ENCODE peak calls at places on chromosomes 7 and 10, in ten cellular contexts. U is tibial artery, T is BE2C, B is psoas muscle, J is A549, L is body of pancreas, V is H7, S is astrocyte of the spinal cord, I is transverse colon, A is foreskin fibroblast. O is an unnamed sample.

GRCh38 chr7:142319970-142320369 is 62.1 kb upstream of the PRSS58 start:
- DNase-seq in A (no peak), S (no peak), B (no peak), I (no peak), U (no peak), J (no peak), L (no peak), V (peak), T (no peak), O (no peak)

GRCh38 chr7:29865526-29865925 is 59.2 kb downstream of the WIPF3 start:
- DNase-seq in L (peak), T (no peak), S (peak), J (peak), A (peak), I (no peak), B (no peak), U (peak), V (no peak), O (no peak)

GRCh38 chr10:94963901-94964300 is 25.4 kb downstream of the CYP2C9 start:
- DNase-seq in L (peak), T (no peak), A (peak), B (no peak), V (peak), J (peak), S (peak), I (no peak), U (no peak), O (no peak)

GRCh38 chr7:31129067-31129466 is 77.0 kb downstream of the ADCYAP1R1 start:
- DNase-seq in U (no peak), A (no peak), J (no peak), B (no peak), S (no peak), L (no peak), V (no peak), I (no peak), T (no peak), O (no peak)

GRCh38 chr7:73448609-73449008 is 15.0 kb downstream of the FZD9 start:
- DNase-seq in S (no peak), T (no peak), A (peak), U (no peak), B (no peak), V (no peak), J (no peak), I (no peak), L (no peak), O (no peak)

GRCh38 chr10:68105820-68106219 is 3.5 kb upstream of the MYPN start:
- DNase-seq in T (peak), B (no peak), I (no peak), J (no peak), L (no peak), A (peak), S (peak), U (no peak), V (no peak), O (no peak)

GRCh38 chr10:45403151-45403550 is 29.1 kb downstream of the ALOX5 start:
- DNase-seq in S (no peak), J (peak), V (no peak), A (no peak), B (no peak), T (no peak), I (no peak), U (no peak), L (no peak), O (no peak)

GRCh38 chr10:102675887-102676616 is 31.8 kb downstream of the TRIM8 start:
- DNase-seq in I (no peak), V (no peak), B (no peak), S (peak), L (no peak), A (peak), J (no peak), T (no peak), U (no peak), O (peak)

GRCh38 chr7:74625446-74625845 is 32.1 kb upstream of the GTF2I start:
- DNase-seq in A (peak), V (no peak), I (no peak), S (peak), T (no peak), J (peak), B (no peak), U (no peak), L (no peak), O (no peak)

GRCh38 chr10:102119417-102120141 is 589 bp downstream of the LDB1 start:
- DNase-seq in L (peak), J (peak), U (peak), V (peak), B (peak), T (peak), S (peak), A (peak), I (peak), O (peak)

GRCh38 chr10:71578069-71578468 is 141.5 kb downstream of the C10orf105 start:
- DNase-seq in I (no peak), T (no peak), U (no peak), J (no peak), L (no peak), V (no peak), A (no peak), S (no peak), B (no peak), O (no peak)

GRCh38 chr10:116460219-116460618 is 32.6 kb downstream of the PNLIPRP3 start:
- DNase-seq in T (no peak), J (no peak), A (no peak), B (no peak), S (no peak), L (peak), V (no peak), U (no peak), I (no peak), O (no peak)
- H3K4me3 ChIP-seq in T (no peak), J (no peak), A (no peak), B (no peak), S (no peak), L (no peak), V (no peak), U (no peak), I (no peak), O (no peak)

DNA sequence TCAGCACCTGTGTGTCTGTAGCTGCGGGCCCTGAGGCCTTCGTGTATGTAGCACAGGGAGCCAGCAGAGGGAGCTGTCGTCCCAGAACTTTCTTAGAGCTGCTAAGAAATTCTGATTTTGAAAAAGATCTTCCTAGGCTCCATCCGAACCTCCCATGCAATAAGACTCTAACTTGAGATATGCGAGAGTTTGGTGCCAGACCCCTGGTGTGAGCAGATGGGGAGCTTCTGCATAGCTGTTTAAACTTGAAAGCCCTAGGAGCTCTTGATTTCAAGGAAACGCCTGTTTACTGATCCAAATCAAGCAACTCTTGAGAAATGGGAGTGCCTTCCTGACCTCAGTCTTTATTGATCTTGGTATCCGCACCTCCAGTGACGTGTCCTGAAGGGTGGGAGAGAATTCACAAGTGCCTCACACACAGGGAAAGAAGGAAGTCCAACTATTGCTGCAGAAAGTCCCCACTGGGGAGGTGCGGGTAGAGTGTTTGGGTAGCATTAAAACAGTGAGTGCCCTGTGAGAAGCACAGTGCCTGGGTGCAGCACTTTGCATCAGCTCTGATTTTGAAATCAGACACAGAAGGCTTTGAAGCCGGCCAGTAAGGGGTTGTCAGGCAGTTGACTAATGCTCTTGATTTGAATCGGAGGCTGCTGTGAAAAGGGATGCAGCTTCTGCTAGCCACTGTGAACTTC is 66.4 kb upstream of the STRIP2 start:
- DNase-seq in S (peak), J (peak), V (peak), L (peak), B (peak), U (peak), T (peak), A (peak), I (peak), O (peak)
- H3K4me3 ChIP-seq in S (no peak), J (no peak), V (no peak), L (no peak), B (no peak), U (no peak), T (no peak), A (no peak), I (peak), O (no peak)

DNA sequence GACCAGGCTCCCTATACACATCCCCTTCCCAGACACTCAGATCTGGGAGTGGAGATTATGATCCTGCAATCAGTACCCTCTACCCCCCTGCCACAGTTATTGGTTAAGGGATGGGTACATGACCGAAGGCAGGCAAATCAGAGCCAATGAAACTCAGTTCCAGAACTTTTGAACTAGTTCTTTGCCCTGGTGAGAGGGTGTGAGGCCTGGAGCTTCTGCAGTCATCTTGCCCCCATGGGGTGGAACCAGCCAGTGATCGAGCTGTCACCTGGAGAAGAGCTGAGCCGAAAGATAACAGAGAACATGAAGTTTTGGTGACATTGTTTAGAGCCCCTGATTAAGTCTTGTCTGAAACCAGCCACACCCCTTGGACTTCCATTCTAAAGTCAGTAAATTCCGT is 88.2 kb upstream of the DUSP5 start:
- DNase-seq in I (no peak), T (no peak), L (no peak), U (no peak), S (no peak), A (no peak), V (no peak), J (no peak), B (no peak), O (no peak)
- H3K4me3 ChIP-seq in I (no peak), T (no peak), L (no peak), U (no peak), S (no peak), A (no peak), V (no peak), J (no peak), B (no peak), O (no peak)

DNA sequence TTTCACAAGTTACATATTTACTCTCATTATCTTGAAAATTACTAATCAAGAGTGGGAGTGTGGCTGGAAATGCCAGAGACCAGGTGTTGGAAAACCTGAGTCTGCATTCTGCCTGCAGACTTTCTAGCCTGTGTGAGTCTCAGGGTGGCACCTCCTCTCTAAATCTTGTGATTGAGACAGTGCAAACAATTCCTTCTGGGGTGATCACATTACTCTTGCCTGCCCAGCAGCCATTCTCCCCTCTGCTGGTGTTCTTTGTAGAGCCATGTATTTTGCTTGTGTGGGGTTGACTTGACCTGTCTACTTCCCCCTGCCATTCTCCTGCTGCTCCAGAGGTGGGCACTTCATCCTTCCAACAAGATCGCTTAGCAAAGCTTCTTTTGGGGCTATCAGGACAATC is 101.1 kb downstream of the RAPGEF5 start:
- DNase-seq in T (no peak), L (peak), S (no peak), B (no peak), V (no peak), A (no peak), I (no peak), J (no peak), U (no peak), O (no peak)
- H3K4me3 ChIP-seq in T (no peak), L (no peak), S (no peak), B (no peak), V (no peak), A (no peak), I (no peak), J (no peak), U (peak), O (no peak)

DNA sequence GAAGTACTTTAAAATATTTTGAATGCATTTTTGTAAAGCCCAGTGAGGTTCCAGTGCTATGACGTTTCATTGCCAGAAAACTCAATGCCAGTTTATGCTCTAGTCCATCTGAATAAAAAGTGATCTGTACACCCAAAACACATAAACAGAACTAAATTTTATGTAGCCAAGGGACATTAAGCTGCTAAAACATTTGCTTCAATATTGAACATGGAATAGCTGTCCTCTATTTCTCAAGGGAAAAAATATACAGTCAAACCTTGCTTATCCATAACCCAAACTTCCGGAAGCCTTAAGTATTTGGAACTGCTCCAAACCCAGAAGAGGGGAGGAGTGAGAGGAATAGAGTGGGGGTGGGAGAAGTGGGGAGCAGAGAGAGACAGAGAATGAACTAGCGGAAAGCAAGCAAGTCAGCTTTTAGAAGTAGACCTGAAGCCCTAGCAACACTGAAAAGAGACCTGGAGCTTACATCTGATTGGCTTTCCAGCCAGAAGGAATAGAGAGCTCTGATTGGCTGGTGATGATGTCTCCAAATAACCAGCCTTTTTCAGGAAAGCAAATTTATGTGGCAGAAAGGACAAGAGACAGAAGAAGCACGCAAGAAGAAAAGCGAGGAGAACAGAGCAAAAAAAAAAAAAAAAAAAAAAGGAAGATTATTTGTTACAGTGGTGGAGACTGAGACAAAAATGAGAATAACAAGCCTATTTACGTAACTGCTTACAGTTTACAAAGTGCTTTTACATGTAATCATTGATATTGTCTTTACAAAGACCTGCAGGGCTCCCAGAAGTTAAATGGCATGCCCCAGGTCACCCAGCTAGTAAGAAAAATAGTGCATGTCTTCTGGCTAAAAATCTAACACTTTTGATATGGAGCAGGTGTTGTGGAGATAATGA is 196.0 kb downstream of the RNLS start:
- DNase-seq in T (peak), I (peak), V (peak), A (peak), S (peak), B (no peak), J (peak), U (peak), L (peak), O (no peak)
- H3K4me3 ChIP-seq in T (peak), I (peak), V (no peak), A (no peak), S (no peak), B (peak), J (no peak), U (peak), L (no peak), O (peak)

GRCh38 chr10:112949128-112949823 is 771 bp upstream of the TCF7L2 start:
- DNase-seq in A (peak), B (no peak), V (peak), L (peak), I (peak), S (peak), U (no peak), J (peak), T (no peak), O (no peak)
- H3K4me3 ChIP-seq in A (peak), B (peak), V (peak), L (peak), I (peak), S (peak), U (peak), J (peak), T (peak), O (no peak)

DNA sequence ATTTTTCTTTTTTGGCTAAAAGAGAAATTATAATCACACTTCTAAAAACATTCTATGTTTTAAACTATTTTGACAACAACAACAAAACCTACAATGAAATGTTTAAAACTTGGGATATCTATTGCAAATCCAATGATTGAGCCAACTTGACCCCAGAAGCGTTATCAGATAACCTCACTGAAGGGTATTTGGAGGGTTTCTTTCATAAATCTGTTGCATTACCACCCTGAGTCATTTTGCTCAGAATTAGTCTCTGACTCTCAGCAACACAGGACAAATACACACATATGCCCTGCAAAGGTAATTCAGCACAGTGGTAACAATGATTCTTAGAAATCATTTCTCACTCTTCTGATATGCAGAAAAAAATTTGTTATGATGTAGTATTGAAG is 2.3 kb upstream of the COL1A2 start:
- DNase-seq in J (no peak), V (no peak), I (no peak), A (peak), S (no peak), U (no peak), L (no peak), T (no peak), B (no peak), O (no peak)
- H3K4me3 ChIP-seq in J (no peak), V (no peak), I (no peak), A (peak), S (no peak), U (no peak), L (no peak), T (no peak), B (no peak), O (no peak)

DNA sequence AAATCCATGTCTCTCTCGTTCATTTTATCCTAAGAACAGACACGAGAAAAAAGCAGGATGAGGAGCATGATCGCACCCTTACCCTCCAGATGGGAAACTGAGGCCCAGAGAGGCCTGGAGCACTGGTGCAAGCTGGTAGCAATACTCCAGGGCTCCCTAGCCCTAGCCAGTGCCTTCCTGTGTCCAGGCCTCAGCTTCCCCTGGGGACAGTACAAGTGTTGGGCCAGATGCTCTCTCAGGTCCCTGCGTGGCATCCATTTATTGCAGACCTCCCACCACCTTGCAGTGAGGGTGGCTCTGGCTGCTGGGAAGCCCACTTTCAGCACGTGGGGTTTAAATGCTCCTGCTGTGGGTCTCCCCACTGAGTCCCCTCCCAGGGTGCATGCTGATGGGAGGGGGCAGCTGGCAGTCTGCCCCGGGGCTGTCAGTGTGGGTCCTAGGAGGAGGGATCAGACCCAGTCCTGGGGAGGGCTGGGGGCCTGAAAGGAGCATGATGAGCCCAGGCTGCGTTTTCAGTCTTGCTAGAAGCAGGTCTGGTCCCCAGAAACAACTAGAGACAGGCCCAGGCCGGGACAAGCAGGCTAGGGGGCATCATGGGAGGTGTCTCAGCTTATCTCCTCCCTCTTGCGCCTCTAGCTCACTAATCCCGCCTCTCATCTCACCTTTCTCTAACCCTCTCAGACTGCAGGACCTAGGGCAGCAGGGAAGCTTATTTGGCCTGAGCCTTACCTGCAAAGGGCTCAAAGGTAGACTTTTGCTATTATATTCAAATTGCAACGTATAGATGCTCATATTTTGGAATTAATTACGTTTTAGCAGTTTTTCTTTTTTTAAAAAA is 662 bp upstream of the PPIF start:
- DNase-seq in L (no peak), S (no peak), J (no peak), V (peak), A (no peak), B (no peak), T (no peak), I (no peak), U (no peak), O (no peak)
- H3K4me3 ChIP-seq in L (no peak), S (no peak), J (no peak), V (no peak), A (peak), B (peak), T (no peak), I (peak), U (peak), O (no peak)

DNA sequence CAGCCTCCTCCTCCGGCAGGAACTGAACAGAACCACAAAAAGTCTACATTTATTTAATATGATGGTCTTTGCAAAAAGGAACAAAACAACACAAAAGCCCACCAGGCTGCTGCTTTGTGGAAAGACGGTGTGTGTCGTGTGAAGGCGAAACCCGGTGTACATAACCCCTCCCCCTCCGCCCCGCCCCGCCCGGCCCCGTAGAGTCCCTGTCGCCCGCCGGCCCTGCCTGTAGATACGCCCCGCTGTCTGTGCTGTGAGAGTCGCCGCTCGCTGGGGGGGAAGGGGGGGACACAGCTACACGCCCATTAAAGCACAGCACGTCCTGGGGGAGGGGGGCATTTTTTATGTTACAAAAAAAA is 83.3 kb downstream of the PAX2 start:
- DNase-seq in V (peak), I (no peak), A (no peak), J (no peak), T (peak), B (no peak), S (no peak), U (no peak), L (peak), O (no peak)
- H3K4me3 ChIP-seq in V (no peak), I (peak), A (peak), J (peak), T (peak), B (peak), S (no peak), U (peak), L (no peak), O (peak)

GRCh38 chr7:41699532-41699931 is 3.4 kb downstream of the INHBA start:
- DNase-seq in V (peak), A (peak), J (no peak), U (no peak), I (no peak), T (no peak), B (no peak), S (peak), L (no peak), O (peak)

GRCh38 chr7:41700044-41700471 is 2.8 kb downstream of the INHBA start:
- DNase-seq in T (no peak), B (no peak), L (no peak), S (no peak), J (no peak), V (no peak), I (no peak), U (no peak), A (peak), O (no peak)

GRCh38 chr7:41696323-41696916 is 6.5 kb downstream of the INHBA start:
- DNase-seq in S (peak), I (peak), B (peak), T (peak), A (peak), J (peak), U (peak), V (peak), L (peak), O (peak)

GRCh38 chr7:41698114-41698513 is 4.8 kb downstream of the INHBA start:
- DNase-seq in S (peak), V (no peak), A (no peak), L (no peak), T (no peak), B (no peak), U (no peak), I (no peak), J (no peak), O (no peak)

GRCh38 chr7:41698726-41699125 is 4.2 kb downstream of the INHBA start:
- DNase-seq in A (peak), T (no peak), B (no peak), L (no peak), V (no peak), S (peak), J (no peak), U (no peak), I (no peak), O (no peak)
- H3K4me3 ChIP-seq in A (peak), T (no peak), B (peak), L (no peak), V (no peak), S (peak), J (no peak), U (peak), I (no peak), O (peak)

O was measured in aorta.